ENCODE peak calls at places on chromosomes 13 and 19, in ten cellular contexts. R, J, N, T, L, G, I, W, F and S are unnamed samples.

GRCh38 chr19:3603121-3603841 is 3.4 kb downstream of the TBXA2R start:
- DNase-seq in R (no peak), J (no peak), N (no peak), T (no peak), L (no peak), G (no peak), I (peak; percentile 85), W (no peak), F (no peak), S (no peak)

GRCh38 chr13:45299194-45299593 is 41.8 kb downstream of the TPT1 start:
- DNase-seq in R (no peak), J (no peak), N (no peak), T (no peak), L (no peak), G (no peak), I (no peak), W (no peak), F (no peak), S (no peak)

GRCh38 chr13:51235756-51236564 is 13.8 kb downstream of the FAM124A start:
- DNase-seq in R (no peak), J (peak; percentile 10), N (no peak), T (no peak), L (no peak), G (no peak), I (no peak), W (no peak), F (no peak), S (no peak)

GRCh38 chr13:79791471-79792042 is 310.6 kb downstream of the NDFIP2 start:
- DNase-seq in R (no peak), J (no peak), N (no peak), T (no peak), L (no peak), G (no peak), I (no peak), W (no peak), F (no peak), S (no peak)

GRCh38 chr19:31258211-31259052 is 90.8 kb downstream of the TSHZ3 start:
- DNase-seq in R (no peak), J (no peak), N (no peak), T (no peak), L (no peak), G (no peak), I (no peak), W (no peak), F (no peak), S (no peak)

GRCh38 chr19:32810452-32810851 is 59.1 kb downstream of the SLC7A9 start:
- DNase-seq in R (no peak), J (no peak), N (no peak), T (no peak), L (no peak), G (no peak), I (no peak), W (no peak), F (no peak), S (no peak)

GRCh38 chr19:18013621-18014111 is 5.7 kb downstream of the ARRDC2 start:
- DNase-seq in R (peak; percentile 33), J (no peak), N (peak; percentile 26), T (no peak), L (no peak), G (no peak), I (no peak), W (no peak), F (no peak), S (no peak)

GRCh38 chr19:40165362-40165937 is 25.8 kb upstream of the MAP3K10 start:
- DNase-seq in R (peak; percentile 50), J (peak; percentile 67), N (peak; percentile 59), T (no peak), L (peak; percentile 4), G (peak; percentile 34), I (peak; percentile 77), W (no peak), F (no peak), S (peak; percentile 71)

GRCh38 chr19:13339869-13340268 is 166.4 kb downstream of the CACNA1A start:
- DNase-seq in R (no peak), J (no peak), N (no peak), T (no peak), L (no peak), G (no peak), I (no peak), W (no peak), F (no peak), S (no peak)

GRCh38 chr13:77507931-77508776 is 27.4 kb upstream of the SCEL start:
- DNase-seq in R (no peak), J (peak; percentile 89), N (no peak), T (no peak), L (peak; percentile 20), G (no peak), I (no peak), W (no peak), F (no peak), S (no peak)